ENCODE peak calls at places on chromosomes 3 and 15, in ten cellular contexts. W, J, Z, M, T, N, U, P, A and D are unnamed samples.

GRCh38 chr3:48410205-48411040 is 19.5 kb downstream of the PLXNB1 start:
- DNase-seq in W (no peak), J (no peak), Z (no peak), M (no peak), T (no peak), N (no peak), U (no peak), P (no peak), A (no peak), D (no peak)

GRCh38 chr3:157335677-157336076 is 101.0 kb upstream of the PTX3 start:
- DNase-seq in W (peak; percentile 51), J (peak; percentile 63), Z (peak; percentile 73), M (peak; percentile 84), T (peak; percentile 79), N (peak; percentile 37), U (peak; percentile 43), P (peak; percentile 98), A (no peak), D (peak; percentile 78)

GRCh38 chr15:84759018-84759417 is 10.6 kb downstream of the ZNF592 start:
- DNase-seq in W (no peak), J (no peak), Z (no peak), M (no peak), T (no peak), N (no peak), U (no peak), P (no peak), A (no peak), D (no peak)

GRCh38 chr3:99023590-99024192 is 122.2 kb upstream of the DCBLD2 start:
- DNase-seq in W (no peak), J (peak; percentile 57), Z (peak; percentile 70), M (peak; percentile 73), T (peak; percentile 74), N (peak; percentile 34), U (no peak), P (peak; percentile 66), A (peak; percentile 34), D (peak; percentile 28)

GRCh38 chr3:61417352-61417751 is 144.0 kb upstream of the PTPRG start:
- DNase-seq in W (no peak), J (no peak), Z (peak; percentile 78), M (no peak), T (no peak), N (no peak), U (no peak), P (no peak), A (no peak), D (peak; percentile 2)

GRCh38 chr3:61894988-61895935 is 333.9 kb downstream of the PTPRG start:
- DNase-seq in W (no peak), J (peak; percentile 66), Z (peak; percentile 93), M (peak; percentile 67), T (peak; percentile 80), N (peak; percentile 88), U (peak; percentile 91), P (peak; percentile 93), A (peak; percentile 96), D (peak; percentile 98)

GRCh38 chr3:143975549-143976152 is 4.0 kb downstream of the DIPK2A start:
- DNase-seq in W (no peak), J (peak; percentile 32), Z (peak; percentile 89), M (peak; percentile 65), T (peak; percentile 67), N (peak; percentile 65), U (no peak), P (peak; percentile 83), A (peak; percentile 32), D (peak; percentile 52)

GRCh38 chr15:84736375-84736774 is 12.0 kb upstream of the ZNF592 start:
- DNase-seq in W (no peak), J (no peak), Z (no peak), M (no peak), T (no peak), N (no peak), U (no peak), P (no peak), A (no peak), D (no peak)

DNA sequence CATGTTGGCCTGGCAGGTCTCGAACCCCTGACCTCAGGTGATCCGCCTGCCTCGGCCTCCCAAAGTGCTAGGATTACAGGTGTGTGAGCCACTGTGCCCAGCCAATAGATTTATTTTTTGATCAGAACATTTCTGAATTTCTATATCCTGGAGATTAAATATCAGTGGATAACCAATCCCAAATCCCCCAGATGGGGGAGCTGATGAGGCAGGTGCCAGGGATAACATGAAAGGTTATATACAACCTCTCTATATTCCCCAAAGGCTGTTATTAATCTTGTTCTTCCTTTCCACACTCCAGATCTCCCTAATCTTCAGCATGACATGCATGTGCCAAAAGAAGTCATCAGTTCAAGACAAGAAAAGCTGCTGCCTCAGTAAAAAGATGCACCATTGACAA is 112.3 kb downstream of the WDR76 start:
- DNase-seq in W (no peak), J (peak; percentile 59), Z (peak; percentile 42), M (peak; percentile 75), T (peak; percentile 45), N (no peak), U (no peak), P (peak; percentile 64), A (no peak), D (no peak)
- TF ChIP-seq CTCF in W (peak; percentile 55), J (peak; percentile 69), Z (peak; percentile 66), M (peak; percentile 78), T (peak; percentile 62), N (peak; percentile 37), U (peak; percentile 62), P (peak; percentile 47), A (peak; percentile 71), D (peak; percentile 39)

GRCh38 chr3:58584690-58585004 is 7.5 kb upstream of the FAM107A start:
- DNase-seq in W (no peak), J (no peak), Z (peak; percentile 39), M (no peak), T (no peak), N (no peak), U (no peak), P (no peak), A (no peak), D (no peak)

GRCh38 chr3:58581328-58582091 is 4.3 kb upstream of the FAM107A start:
- DNase-seq in W (no peak), J (peak; percentile 75), Z (no peak), M (no peak), T (peak; percentile 40), N (peak; percentile 15), U (no peak), P (no peak), A (no peak), D (no peak)

GRCh38 chr3:58577269-58577821 is at the start of gene FAM107A:
- DNase-seq in W (no peak), J (peak; percentile 87), Z (peak; percentile 62), M (peak; percentile 33), T (no peak), N (no peak), U (no peak), P (peak; percentile 83), A (no peak), D (peak; percentile 60)

GRCh38 chr3:58578873-58579272 is 1.7 kb upstream of the FAM107A start:
- DNase-seq in W (no peak), J (no peak), Z (no peak), M (no peak), T (no peak), N (no peak), U (no peak), P (no peak), A (no peak), D (no peak)

GRCh38 chr3:58580826-58581327 is 3.7 kb upstream of the FAM107A start:
- DNase-seq in W (no peak), J (peak; percentile 44), Z (no peak), M (no peak), T (no peak), N (peak; percentile 23), U (no peak), P (no peak), A (no peak), D (no peak)
- H3K4me3 ChIP-seq in W (peak overlapping the region; percentile 15), J (peak overlapping the region; percentile 18), Z (no peak overlapping the region), M (no peak overlapping the region), T (no peak overlapping the region), N (no peak overlapping the region), U (no peak overlapping the region), P (no peak overlapping the region), A (no peak overlapping the region), D (no peak overlapping the region)

GRCh38 chr3:24829632-24830229 is 335.1 kb upstream of the THRB start:
- DNase-seq in W (no peak), J (peak; percentile 56), Z (peak; percentile 11), M (no peak), T (no peak), N (peak; percentile 32), U (no peak), P (peak; percentile 5), A (no peak), D (no peak)

GRCh38 chr3:24834442-24834841 is 339.8 kb upstream of the THRB start:
- DNase-seq in W (no peak), J (no peak), Z (no peak), M (no peak), T (no peak), N (no peak), U (no peak), P (no peak), A (no peak), D (no peak)

GRCh38 chr3:24829011-24829581 is 334.4 kb upstream of the THRB start:
- DNase-seq in W (no peak), J (peak; percentile 72), Z (no peak), M (no peak), T (peak; percentile 15), N (peak; percentile 78), U (no peak), P (peak; percentile 14), A (no peak), D (no peak)

GRCh38 chr3:24832878-24833277 is 338.2 kb upstream of the THRB start:
- DNase-seq in W (no peak), J (no peak), Z (no peak), M (no peak), T (no peak), N (no peak), U (no peak), P (no peak), A (peak; percentile 77), D (no peak)

GRCh38 chr3:24830230-24831152 is 335.8 kb upstream of the THRB start:
- DNase-seq in W (no peak), J (peak; percentile 35), Z (no peak), M (no peak), T (no peak), N (peak; percentile 49), U (no peak), P (no peak), A (no peak), D (no peak)
- TF ChIP-seq EZH2 in W (peak; percentile 64), J (no peak), Z (no peak), M (no peak), T (no peak), N (no peak), U (no peak), P (no peak), A (no peak), D (no peak)

GRCh38 chr3:108324177-108324576 is 27.8 kb downstream of the HHLA2 start:
- DNase-seq in W (no peak), J (no peak), Z (no peak), M (no peak), T (no peak), N (no peak), U (no peak), P (no peak), A (no peak), D (no peak)

GRCh38 chr3:108320746-108321350 is 24.5 kb downstream of the HHLA2 start:
- DNase-seq in W (no peak), J (peak; percentile 34), Z (no peak), M (no peak), T (no peak), N (no peak), U (no peak), P (no peak), A (peak; percentile 68), D (no peak)

GRCh38 chr3:108327168-108327567 is 30.8 kb downstream of the HHLA2 start:
- DNase-seq in W (no peak), J (no peak), Z (no peak), M (no peak), T (no peak), N (no peak), U (no peak), P (no peak), A (no peak), D (no peak)

GRCh38 chr3:108319428-108320053 is 23.2 kb downstream of the HHLA2 start:
- DNase-seq in W (no peak), J (no peak), Z (no peak), M (peak; percentile 85), T (no peak), N (no peak), U (peak; percentile 76), P (no peak), A (peak; percentile 69), D (no peak)

GRCh38 chr3:108322352-108322751 is 26.0 kb downstream of the HHLA2 start:
- DNase-seq in W (no peak), J (no peak), Z (no peak), M (no peak), T (peak; percentile 3), N (no peak), U (no peak), P (peak; percentile 18), A (no peak), D (no peak)
- TF ChIP-seq CTCF in W (peak; percentile 24), J (peak; percentile 50), Z (peak; percentile 6), M (no peak), T (peak; percentile 24), N (no peak), U (no peak), P (no peak), A (no peak), D (no peak)